ENCODE peak calls at places on chromosomes 11 and 22, in four cellular contexts. R is H9, L is IMR-90, W is H1. D is an unnamed sample.

GRCh38 chr11:134008593-134008992 is 51.8 kb upstream of the IGSF9B start:
- DNase-seq in L (no peak), R (no peak), W (no peak), D (peak)

GRCh38 chr11:44094260-44094868 is 1.1 kb upstream of the EXT2 start:
- DNase-seq in R (peak), W (no peak), L (peak), D (peak)

GRCh38 chr11:81237139-81237538 is 1496.5 kb downstream of the FAM181B start:
- DNase-seq in W (no peak), L (peak), R (no peak), D (peak)

GRCh38 chr11:15199693-15200092 is 85.0 kb downstream of the INSC start:
- DNase-seq in W (no peak), L (peak), R (no peak), D (no peak)

GRCh38 chr11:128472128-128473110 is 114.9 kb downstream of the ETS1 start:
- DNase-seq in R (no peak), L (peak), W (no peak), D (no peak)

GRCh38 chr11:2369320-2369719 is 7.8 kb upstream of the CD81 start:
- DNase-seq in W (no peak), L (no peak), R (no peak), D (no peak)

GRCh38 chr11:86288776-86289507 is 13.1 kb upstream of the HIKESHI start:
- DNase-seq in R (no peak), L (no peak), W (no peak), D (peak)

GRCh38 chr11:114059278-114059983 is at the start of gene ZBTB16:
- DNase-seq in W (peak), R (peak), L (no peak), D (peak)

GRCh38 chr11:77418155-77418980 is 55.5 kb downstream of the PAK1 start:
- DNase-seq in W (no peak), R (no peak), L (no peak), D (no peak)

GRCh38 chr22:43925433-43926348 is 2.1 kb downstream of the PNPLA3 start:
- DNase-seq in W (no peak), R (peak), L (no peak), D (peak)

GRCh38 chr22:19796169-19796568 is 35.6 kb downstream of the TBX1 start:
- DNase-seq in W (no peak), R (no peak), L (no peak), D (no peak)

GRCh38 chr22:23376256-23376655 is 195.9 kb downstream of the BCR start:
- DNase-seq in R (peak), W (no peak), L (no peak), D (peak)

DNA sequence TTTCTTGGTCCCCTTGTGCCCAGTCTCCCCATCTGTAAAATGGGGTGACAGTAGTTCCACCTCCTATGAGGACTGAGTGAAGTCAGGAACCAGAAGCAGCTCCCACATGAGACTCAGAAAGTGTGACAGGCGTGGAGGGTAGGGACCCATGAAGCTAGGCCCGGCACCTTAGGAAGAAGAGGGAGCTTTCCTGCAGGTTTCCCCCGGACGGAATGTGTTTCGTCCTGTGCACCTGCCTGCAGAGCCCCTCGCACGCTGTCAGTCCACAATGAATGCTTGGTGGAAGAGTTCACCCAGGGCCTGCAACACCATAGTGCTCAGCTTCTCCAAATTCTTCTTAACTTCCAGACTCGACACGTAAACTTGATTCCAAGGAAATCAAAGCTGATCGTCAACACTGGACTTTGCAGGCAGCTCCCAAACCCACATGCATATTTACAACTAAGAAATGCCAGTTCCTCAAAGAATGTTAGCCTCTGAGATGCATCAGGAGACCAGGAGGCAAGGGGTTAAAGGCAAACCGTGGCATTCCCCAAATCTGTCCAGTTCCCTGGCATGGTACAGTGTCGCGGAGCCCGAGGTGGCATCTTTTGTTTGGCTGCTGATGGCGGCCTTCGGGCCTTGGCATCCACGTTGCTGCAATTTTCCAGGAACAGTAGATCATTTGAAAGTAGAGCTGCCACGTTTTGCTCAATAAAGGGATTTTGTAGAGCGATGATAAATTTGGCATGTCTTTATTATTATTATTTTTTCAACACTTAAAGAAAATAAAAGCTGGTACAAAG is 15.4 kb downstream of the LRP5 start:
- DNase-seq in L (no peak), W (no peak), R (no peak), D (no peak)
- H3K9ac ChIP-seq in L (no peak), W (no peak), R (no peak), D (no peak)

DNA sequence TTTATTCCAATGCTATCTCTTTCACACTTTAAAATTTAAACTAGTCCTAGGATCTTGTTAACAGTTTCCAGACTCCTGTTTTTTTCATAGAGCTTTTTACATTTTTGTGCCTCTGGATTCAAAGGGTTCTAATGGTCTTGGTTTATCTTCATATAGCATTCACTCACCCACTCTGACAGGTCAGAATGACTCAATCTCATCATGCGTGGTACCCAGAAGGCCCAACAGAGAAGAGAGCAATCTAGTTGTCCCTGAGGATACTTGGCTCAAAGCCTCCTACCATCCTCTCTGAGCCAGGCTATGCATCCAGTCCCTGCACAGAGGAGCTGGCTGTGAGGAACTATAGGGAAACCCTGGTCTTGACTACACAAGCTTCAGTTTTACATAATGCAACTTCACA is 27.5 kb downstream of the MAML2 start:
- DNase-seq in L (no peak), R (no peak), W (no peak), D (no peak)
- H4K5ac ChIP-seq in L (peak), R (no peak), W (no peak), D (no peak)

GRCh38 chr11:65987336-65987735 is 14.6 kb downstream of the EIF1AD start:
- DNase-seq in W (no peak), L (no peak), R (no peak), D (no peak)
- H3K9ac ChIP-seq in W (no peak), L (no peak), R (no peak), D (no peak)

GRCh38 chr22:33025675-33026074 is 32.5 kb downstream of the SYN3 start:
- DNase-seq in R (no peak), W (no peak), L (no peak), D (no peak)

GRCh38 chr22:33034753-33035152 is 23.4 kb downstream of the SYN3 start:
- DNase-seq in W (no peak), R (peak), L (no peak), D (no peak)

GRCh38 chr22:33035276-33035863 is 22.8 kb downstream of the SYN3 start:
- DNase-seq in R (peak), W (no peak), L (no peak), D (peak)

GRCh38 chr22:33028191-33028700 is 29.9 kb downstream of the SYN3 start:
- DNase-seq in W (no peak), L (no peak), R (no peak), D (no peak)

DNA sequence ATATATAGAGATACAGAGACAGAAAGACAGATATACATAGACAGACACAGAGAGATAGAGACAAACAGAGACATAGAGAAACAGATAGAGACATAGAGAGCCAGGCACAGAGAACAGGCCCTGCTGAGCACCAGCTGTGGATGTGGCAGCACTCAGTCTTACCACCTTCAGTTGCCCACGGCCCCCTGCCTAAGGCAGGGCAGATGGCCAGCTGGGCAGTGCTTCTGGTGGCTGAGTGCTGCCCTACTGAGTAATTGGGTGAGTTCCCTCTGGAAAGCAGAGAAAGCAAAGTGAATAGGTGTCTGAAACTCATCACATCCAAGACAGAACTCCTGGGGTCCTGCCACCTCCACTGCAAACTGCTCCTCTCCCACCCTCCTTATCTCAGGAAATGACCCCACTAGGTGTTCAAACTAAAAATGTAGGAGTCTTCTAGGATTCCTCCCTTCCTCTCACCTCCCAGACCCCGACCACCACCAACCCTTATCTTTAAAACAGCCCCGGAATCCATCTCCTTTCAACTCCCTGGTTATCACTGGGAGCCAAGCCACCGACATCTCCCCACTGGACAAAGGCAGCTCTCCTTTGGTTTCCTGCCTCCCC is 27.2 kb downstream of the SYN3 start:
- DNase-seq in R (no peak), W (no peak), L (no peak), D (peak)
- H4K5ac ChIP-seq in R (no peak), W (no peak), L (no peak), D (no peak)

DNA sequence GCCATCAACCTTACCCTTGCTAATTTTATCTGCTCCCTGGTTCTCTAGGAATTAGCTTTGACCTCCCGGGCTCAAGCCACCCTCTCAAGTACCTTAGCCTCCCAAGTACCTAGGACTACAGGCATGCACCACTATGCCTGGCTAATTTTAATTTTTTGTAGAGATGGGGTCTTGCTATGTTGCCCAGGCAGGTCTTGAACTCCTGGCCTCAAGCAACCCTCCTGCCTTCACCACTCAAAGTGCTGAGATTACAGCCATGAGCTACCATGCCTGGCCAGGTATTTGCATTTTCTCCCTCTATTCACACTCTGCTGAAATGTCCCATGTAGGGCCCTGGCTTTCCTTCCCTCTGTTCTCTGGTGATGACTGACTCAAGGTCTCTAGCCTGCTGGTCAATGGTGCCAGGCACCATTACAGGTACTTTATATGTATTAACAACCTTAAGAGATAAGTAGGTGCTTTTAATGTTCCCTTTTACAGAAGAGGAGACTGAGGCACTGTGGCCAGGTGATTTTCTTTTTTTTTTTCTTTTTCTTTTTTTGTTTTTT is 8.5 kb upstream of the WDR74 start:
- DNase-seq in W (no peak), R (no peak), L (no peak), D (no peak)
- H3K9ac ChIP-seq in W (no peak), R (no peak), L (no peak), D (no peak)

DNA sequence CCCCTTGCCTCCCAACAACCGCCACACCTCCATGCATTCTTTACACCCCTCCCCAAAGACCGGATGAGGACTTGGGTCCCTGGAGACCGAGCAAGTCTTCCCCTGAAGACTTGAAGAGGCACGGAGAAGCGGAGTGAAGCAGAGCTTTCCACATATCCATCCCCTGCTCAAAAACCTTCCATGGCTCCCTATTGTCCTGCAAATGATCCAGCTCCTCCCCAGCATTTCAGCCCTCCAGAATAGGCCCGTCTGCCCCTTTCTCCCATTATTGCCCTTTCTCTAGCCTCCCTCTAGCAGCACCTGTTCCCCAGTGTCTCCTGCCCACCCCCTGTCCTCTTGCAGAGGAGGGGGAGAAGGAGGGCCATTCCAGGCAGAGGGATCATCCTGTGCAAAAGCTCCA is 59.8 kb downstream of the CYTH4 start:
- DNase-seq in L (no peak), W (no peak), R (no peak), D (no peak)
- H4K5ac ChIP-seq in L (no peak), W (no peak), R (no peak), D (no peak)

GRCh38 chr11:57349491-57350274 is 11.5 kb downstream of the P2RX3 start:
- DNase-seq in W (no peak), R (peak), L (peak), D (peak)
- H3K9ac ChIP-seq in W (peak), R (peak), L (no peak), D (peak)